ENCODE peak calls at places on chromosomes 16 and 17, in nine cellular contexts. H, P, W, M, R, N, U, L and Y are unnamed samples.

GRCh38 chr17:45843722-45844121 is 959 bp upstream of the SPPL2C start:
- DNase-seq in W (no peak), P (no peak), L (no peak), H (no peak), N (no peak), U (no peak), M (no peak), R (no peak), Y (no peak)

GRCh38 chr16:2194852-2195315 is 1.5 kb downstream of the CASKIN1 start:
- DNase-seq in W (peak), U (peak), P (peak), N (peak), R (peak), H (no peak), M (peak), L (no peak), Y (peak)

GRCh38 chr16:57318240-57318970 is 33.9 kb upstream of the PLLP start:
- DNase-seq in M (peak), P (no peak), H (peak), N (no peak), U (peak), R (peak), W (no peak), L (no peak), Y (no peak)

GRCh38 chr17:48630925-48631692 is 5.0 kb upstream of the HOXB9 start:
- DNase-seq in H (no peak), U (peak), N (no peak), W (no peak), R (no peak), L (no peak), P (no peak), M (no peak), Y (no peak)

GRCh38 chr16:67430504-67431076 is 331 bp upstream of the HSD11B2 start:
- DNase-seq in M (no peak), U (peak), H (no peak), L (no peak), R (no peak), W (peak), N (no peak), P (peak), Y (no peak)

GRCh38 chr16:79390481-79391051 is 210.0 kb downstream of the MAF start:
- DNase-seq in U (no peak), H (no peak), M (no peak), R (no peak), N (no peak), L (no peak), W (no peak), P (no peak), Y (no peak)

GRCh38 chr17:44359001-44359400 is 4.7 kb downstream of the FAM171A2 start:
- DNase-seq in P (peak), M (no peak), L (no peak), H (no peak), N (no peak), R (no peak), U (no peak), W (no peak), Y (peak)

GRCh38 chr17:51948128-51948527 is 210.4 kb downstream of the CA10 start:
- DNase-seq in R (no peak), M (no peak), P (no peak), W (peak), H (no peak), L (no peak), U (no peak), N (no peak), Y (no peak)

GRCh38 chr16:51638338-51639135 is 487.5 kb upstream of the SALL1 start:
- DNase-seq in N (no peak), W (no peak), U (no peak), H (no peak), L (no peak), M (no peak), P (no peak), R (peak), Y (no peak)

GRCh38 chr16:51641191-51641765 is 490.2 kb upstream of the SALL1 start:
- DNase-seq in W (no peak), P (no peak), R (peak), M (no peak), U (no peak), L (no peak), H (no peak), N (no peak), Y (no peak)

GRCh38 chr16:51640196-51640595 is 489.1 kb upstream of the SALL1 start:
- DNase-seq in R (no peak), L (no peak), M (no peak), U (no peak), H (no peak), N (no peak), P (no peak), W (no peak), Y (no peak)

GRCh38 chr16:51636913-51637743 is 486.1 kb upstream of the SALL1 start:
- DNase-seq in H (no peak), U (no peak), P (no peak), L (no peak), N (no peak), W (no peak), M (peak), R (peak), Y (no peak)

DNA sequence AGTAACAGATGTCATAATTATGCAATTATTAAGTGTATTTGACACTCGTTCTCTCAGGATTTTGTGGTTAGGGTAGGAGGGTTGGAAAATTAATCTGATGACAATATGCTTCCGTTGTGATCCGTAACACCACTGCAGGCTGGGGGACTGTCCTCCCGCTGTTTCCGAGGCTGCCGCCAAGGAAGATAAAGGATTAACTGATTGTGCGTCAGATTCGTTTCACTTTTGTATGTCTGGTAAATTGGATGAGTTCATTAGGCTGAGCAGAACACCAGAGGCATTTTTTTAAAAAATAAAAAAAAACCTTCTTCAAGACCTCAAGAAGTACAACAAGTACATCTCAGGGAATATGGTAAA is 486.7 kb upstream of the SALL1 start:
- DNase-seq in M (no peak), N (no peak), W (no peak), H (no peak), U (no peak), R (peak), P (no peak), L (no peak), Y (no peak)
- H3K4me3 ChIP-seq in M (no peak), N (no peak), W (no peak), H (no peak), U (no peak), R (peak), P (no peak), L (peak), Y (no peak)

GRCh38 chr16:9072806-9073341 is 18.6 kb upstream of the HAPSTR1 start:
- DNase-seq in L (no peak), R (peak), U (no peak), H (peak), M (no peak), P (peak), W (no peak), N (no peak), Y (no peak)
- H3K4me3 ChIP-seq in L (no peak), R (no peak), U (no peak), H (no peak), M (no peak), P (peak), W (no peak), N (no peak), Y (no peak)

GRCh38 chr16:28935924-28936783 is 4.4 kb downstream of the CD19 start:
- DNase-seq in N (peak), P (peak), R (peak), H (no peak), W (peak), U (peak), M (peak), L (peak), Y (peak)

GRCh38 chr16:28935333-28935732 is 3.6 kb downstream of the CD19 start:
- DNase-seq in L (no peak), P (no peak), N (no peak), R (no peak), W (no peak), M (no peak), U (no peak), H (no peak), Y (no peak)

GRCh38 chr16:28936784-28937155 is 5.0 kb downstream of the CD19 start:
- DNase-seq in N (no peak), M (no peak), H (no peak), U (no peak), P (no peak), R (no peak), L (no peak), W (no peak), Y (no peak)

GRCh38 chr16:28937222-28937876 is 5.6 kb downstream of the CD19 start:
- DNase-seq in P (no peak), R (no peak), H (no peak), M (peak), L (no peak), W (no peak), N (no peak), U (no peak), Y (no peak)

GRCh38 chr16:28938721-28939120 is 7.0 kb downstream of the CD19 start:
- DNase-seq in W (no peak), L (no peak), M (no peak), N (no peak), H (no peak), P (no peak), R (no peak), U (no peak), Y (no peak)
- H3K4me3 ChIP-seq in W (no peak), L (no peak), M (no peak), N (no peak), H (no peak), P (no peak), R (no peak), U (no peak), Y (no peak)

GRCh38 chr17:40097087-40097486 is 3.3 kb downstream of the NR1D1 start:
- DNase-seq in M (no peak), R (no peak), W (no peak), P (no peak), L (no peak), N (no peak), H (no peak), U (no peak), Y (no peak)
- H3K4me3 ChIP-seq in M (no peak), R (no peak), W (no peak), P (no peak), L (peak), N (peak), H (no peak), U (no peak), Y (no peak)

GRCh38 chr17:13338421-13338820 is 263.3 kb downstream of the HS3ST3A1 start:
- DNase-seq in L (no peak), P (no peak), H (no peak), W (no peak), R (no peak), M (no peak), N (no peak), U (no peak), Y (no peak)
- H3K4me3 ChIP-seq in L (peak), P (no peak), H (no peak), W (no peak), R (peak), M (no peak), N (no peak), U (no peak), Y (no peak)